ENCODE peak calls at places on chromosomes 13 and 19, in nine cellular contexts. O is right lobe of liver, T is endodermal cell, K is endothelial cell of umbilical vein, M is tibial artery, J is left ventricle myocardium inferior, N is ascending aorta, L is OCI-LY7, R is left lung. Z is an unnamed sample.
A peak's percentile ranks its signal among the peaks of the same experiment; 100 is the strongest.

GRCh38 chr19:44748426-44749254 is at the start of gene BCL3:
- DNase-seq in L (peak; percentile 82), K (peak; percentile 40), R (peak; percentile 96), T (peak; percentile 66), O (peak; percentile 91), M (peak; percentile 56), J (peak; percentile 82), N (no peak), Z (peak; percentile 80)

GRCh38 chr19:23378948-23379347 is 16.3 kb downstream of the ZNF91 start:
- DNase-seq in N (no peak), R (no peak), M (no peak), T (no peak), O (no peak), J (no peak), L (no peak), K (no peak), Z (no peak)

GRCh38 chr19:56309511-56310185 is 5.0 kb downstream of the ZSCAN5A start:
- DNase-seq in R (peak; percentile 94), T (peak; percentile 94), N (no peak), L (peak; percentile 68), J (peak; percentile 41), M (no peak), O (no peak), K (peak; percentile 47), Z (no peak)

GRCh38 chr13:29481603-29482002 is 113.9 kb downstream of the SLC7A1 start:
- DNase-seq in K (no peak), M (no peak), N (no peak), T (no peak), J (no peak), L (no peak), R (no peak), O (no peak), Z (no peak)

GRCh38 chr13:99656092-99656745 is 154.9 kb downstream of the TM9SF2 start:
- DNase-seq in L (peak; percentile 45), R (no peak), T (peak; percentile 95), N (no peak), K (peak; percentile 59), O (peak; percentile 75), M (peak; percentile 88), J (peak; percentile 67), Z (no peak)

GRCh38 chr13:106599875-106600797 is 32.2 kb upstream of the ARGLU1 start:
- DNase-seq in O (no peak), L (no peak), K (peak; percentile 68), M (no peak), J (no peak), R (no peak), N (no peak), T (no peak), Z (no peak)

GRCh38 chr13:98386632-98387031 is 190.3 kb downstream of the STK24 start:
- DNase-seq in L (no peak), J (no peak), K (no peak), O (no peak), M (no peak), R (no peak), T (no peak), N (no peak), Z (no peak)

GRCh38 chr19:1312732-1313694 is 27.3 kb downstream of the EFNA2 start:
- DNase-seq in L (no peak), T (peak; percentile 78), M (no peak), N (no peak), J (no peak), R (peak; percentile 65), K (peak; percentile 41), O (no peak), Z (peak; percentile 75)

GRCh38 chr13:27334774-27335490 is 64.3 kb downstream of the RASL11A start:
- DNase-seq in T (no peak), M (no peak), O (no peak), N (no peak), L (no peak), J (no peak), K (no peak), R (no peak), Z (no peak)

GRCh38 chr13:30172593-30173300 is 134.6 kb downstream of the KATNAL1 start:
- DNase-seq in T (no peak), M (no peak), R (no peak), L (no peak), N (no peak), J (no peak), O (no peak), K (no peak), Z (no peak)

GRCh38 chr19:6608950-6609349 is 18.0 kb upstream of the CD70 start:
- DNase-seq in K (no peak), M (no peak), J (no peak), T (no peak), N (no peak), O (no peak), R (no peak), L (peak; percentile 61), Z (no peak)

GRCh38 chr19:4386038-4386782 is 14.1 kb downstream of the SH3GL1 start:
- DNase-seq in J (no peak), K (no peak), M (no peak), O (no peak), L (no peak), T (no peak), R (no peak), N (no peak), Z (no peak)

GRCh38 chr19:46944123-46944718 is 75.4 kb upstream of the NPAS1 start:
- DNase-seq in L (no peak), N (no peak), O (no peak), R (no peak), J (no peak), M (no peak), K (no peak), T (no peak), Z (no peak)

GRCh38 chr19:18060472-18060871 is 26.3 kb downstream of the IL12RB1 start:
- DNase-seq in J (no peak), R (no peak), L (no peak), T (peak; percentile 57), M (no peak), K (no peak), N (no peak), O (no peak), Z (no peak)

GRCh38 chr13:75353786-75354193 is 128.2 kb downstream of the TBC1D4 start:
- DNase-seq in M (no peak), T (no peak), R (no peak), K (no peak), O (no peak), L (no peak), N (no peak), J (no peak), Z (no peak)

GRCh38 chr13:75359266-75359665 is 122.7 kb downstream of the TBC1D4 start:
- DNase-seq in R (no peak), T (no peak), L (no peak), O (no peak), N (no peak), K (no peak), J (no peak), M (no peak), Z (no peak)

GRCh38 chr13:75355609-75356008 is 126.4 kb downstream of the TBC1D4 start:
- DNase-seq in N (no peak), R (no peak), O (no peak), M (no peak), K (no peak), T (no peak), L (no peak), J (no peak), Z (no peak)

GRCh38 chr13:75357576-75358295 is 124.2 kb downstream of the TBC1D4 start:
- DNase-seq in O (no peak), L (peak; percentile 73), T (peak; percentile 76), K (peak; percentile 78), R (no peak), M (no peak), N (no peak), J (no peak), Z (no peak)

GRCh38 chr13:75356426-75356825 is 125.5 kb downstream of the TBC1D4 start:
- DNase-seq in R (no peak), L (no peak), K (no peak), N (no peak), O (no peak), J (no peak), T (no peak), M (no peak), Z (no peak)
- H3K36me3 ChIP-seq in R (no peaks in the 10 kb centered on the region), L (peaks cover 26% of the 10 kb centered on the region), K (peaks cover 27% of the 10 kb centered on the region), N (no peaks in the 10 kb centered on the region), O (no peaks in the 10 kb centered on the region), J (peaks cover 33% of the 10 kb centered on the region), T (no peaks in the 10 kb centered on the region), M (no peaks in the 10 kb centered on the region), Z (peaks cover 3% of the 10 kb centered on the region)

GRCh38 chr19:9850235-9850959 is 15.3 kb downstream of the PIN1 start:
- DNase-seq in R (no peak), K (no peak), L (no peak), O (no peak), M (no peak), N (no peak), J (no peak), T (no peak), Z (no peak)
- H3K4me1 ChIP-seq in R (no peaks in the 10 kb centered on the region), K (no peaks in the 10 kb centered on the region), L (no peaks in the 10 kb centered on the region), O (no peaks in the 10 kb centered on the region), M (peaks cover 7% of the 10 kb centered on the region), N (no peaks in the 10 kb centered on the region), J (peaks cover 12% of the 10 kb centered on the region), T (no peaks in the 10 kb centered on the region), Z (no peaks in the 10 kb centered on the region)

GRCh38 chr19:29121684-29122083 is 91.3 kb downstream of the UQCRFS1 start:
- DNase-seq in O (no peak), L (no peak), J (no peak), T (peak; percentile 88), K (no peak), M (peak; percentile 30), R (no peak), N (no peak), Z (no peak)
- TF ChIP-seq CTCF in O (peak; percentile 27), L (peak; percentile 64), J (peak; percentile 56), T (peak; percentile 87), K (no peak), M (no peak), R (no peak), N (no peak), Z (peak; percentile 21)

GRCh38 chr19:30034321-30034720 is 92.3 kb downstream of the URI1 start:
- DNase-seq in N (no peak), T (no peak), J (no peak), K (no peak), O (no peak), L (no peak), R (no peak), M (no peak), Z (no peak)
- H3K36me3 ChIP-seq in N (peaks cover 3% of the 10 kb centered on the region), T (peaks cover 26% of the 10 kb centered on the region), J (peaks cover 58% of the 10 kb centered on the region), K (no peaks in the 10 kb centered on the region), O (no peaks in the 10 kb centered on the region), L (peaks cover 85% of the 10 kb centered on the region), R (no peaks in the 10 kb centered on the region), M (peaks cover 46% of the 10 kb centered on the region), Z (peaks cover 6% of the 10 kb centered on the region)

DNA sequence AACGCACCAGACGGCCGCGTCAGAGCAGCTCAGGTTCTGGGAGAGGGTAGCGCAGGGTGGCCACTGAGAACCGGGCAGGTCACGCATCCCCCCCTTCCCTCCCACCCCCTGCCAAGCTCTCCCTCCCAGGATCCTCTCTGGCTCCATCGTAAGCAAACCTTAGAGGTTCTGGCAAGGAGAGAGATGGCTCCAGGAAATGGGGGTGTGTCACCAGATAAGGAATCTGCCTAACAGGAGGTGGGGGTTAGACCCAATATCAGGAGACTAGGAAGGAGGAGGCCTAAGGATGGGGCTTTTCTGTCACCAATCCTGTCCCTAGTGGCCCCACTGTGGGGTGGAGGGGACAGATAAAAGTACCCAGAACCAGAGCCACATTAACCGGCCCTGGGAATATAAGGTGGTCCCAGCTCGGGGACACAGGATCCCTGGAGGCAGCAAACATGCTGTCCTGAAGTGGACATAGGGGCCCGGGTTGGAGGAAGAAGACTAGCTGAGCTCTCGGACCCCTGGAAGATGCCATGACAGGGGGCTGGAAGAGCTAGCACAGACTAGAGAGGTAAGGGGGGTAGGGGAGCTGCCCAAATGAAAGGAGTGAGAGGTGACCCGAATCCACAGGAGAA is 1.9 kb downstream of the PPP1R12C start:
- DNase-seq in O (peak; percentile 13), J (no peak), N (no peak), R (no peak), T (no peak), L (no peak), M (no peak), K (peak; percentile 21), Z (no peak)
- H3K4me1 ChIP-seq in O (peaks cover 18% of the 10 kb centered on the region), J (peaks cover 73% of the 10 kb centered on the region), N (peaks cover 13% of the 10 kb centered on the region), R (peaks cover 21% of the 10 kb centered on the region), T (no peaks in the 10 kb centered on the region), L (peaks cover 60% of the 10 kb centered on the region), M (peaks cover 64% of the 10 kb centered on the region), K (peaks cover 20% of the 10 kb centered on the region), Z (peaks cover 10% of the 10 kb centered on the region)